ENCODE peak calls at places on chromosomes 1 and 21, in nine cellular contexts. B is A549, N is heart left ventricle, M is breast epithelium, L is stomach, T is IMR-90, R is ovary, Q is adrenal gland, X is tibial nerve. K is an unnamed sample.

GRCh38 chr1:217135569-217135915 is 412.3 kb upstream of the ESRRG start:
- DNase-seq in B (no peak), N (no peak), M (no peak), L (no peak), T (peak), R (no peak), Q (no peak), X (no peak), K (no peak)

GRCh38 chr1:243542726-243543415 is 287.0 kb downstream of the SDCCAG8 start:
- DNase-seq in B (no peak), N (no peak), M (no peak), L (no peak), T (no peak), R (no peak), Q (no peak), X (no peak), K (no peak)

GRCh38 chr1:99481391-99481996 is 164.4 kb upstream of the PALMD start:
- DNase-seq in B (peak), N (peak), M (no peak), L (no peak), T (peak), R (no peak), Q (peak), X (no peak), K (no peak)

GRCh38 chr21:45180289-45180599 is 105.9 kb downstream of the ADARB1 start:
- DNase-seq in B (no peak), N (no peak), M (no peak), L (no peak), T (no peak), R (no peak), Q (no peak), X (no peak), K (no peak)

GRCh38 chr1:233113713-233114028 is 163.3 kb downstream of the NTPCR start:
- DNase-seq in B (no peak), N (no peak), M (no peak), L (no peak), T (no peak), R (no peak), Q (no peak), X (no peak), K (no peak)

GRCh38 chr1:205976708-205977107 is 26.5 kb downstream of the RAB7B start:
- DNase-seq in B (no peak), N (peak), M (no peak), L (no peak), T (peak), R (peak), Q (no peak), X (no peak), K (peak)

GRCh38 chr1:30325085-30325935 is 398.1 kb downstream of the MATN1 start:
- DNase-seq in B (no peak), N (no peak), M (no peak), L (peak), T (no peak), R (no peak), Q (no peak), X (no peak), K (no peak)

GRCh38 chr1:230173176-230173575 is 106.1 kb downstream of the GALNT2 start:
- DNase-seq in B (no peak), N (peak), M (no peak), L (peak), T (no peak), R (no peak), Q (peak), X (no peak), K (peak)

GRCh38 chr1:241310451-241310850 is 46.6 kb downstream of the RGS7 start:
- DNase-seq in B (no peak), N (no peak), M (no peak), L (no peak), T (peak), R (no peak), Q (no peak), X (no peak), K (no peak)

GRCh38 chr1:24236170-24237045 is 49.3 kb upstream of the IFNLR1 start:
- DNase-seq in B (peak), N (no peak), M (no peak), L (peak), T (peak), R (no peak), Q (no peak), X (no peak), K (no peak)

GRCh38 chr1:12369258-12369657 is 139.4 kb downstream of the VPS13D start:
- DNase-seq in B (no peak), N (no peak), M (no peak), L (no peak), T (peak), R (no peak), Q (no peak), X (no peak), K (no peak)

GRCh38 chr1:70103770-70104169 is 101.6 kb downstream of the LRRC40 start:
- DNase-seq in B (no peak), N (no peak), M (no peak), L (no peak), T (no peak), R (no peak), Q (no peak), X (no peak), K (no peak)

GRCh38 chr1:234771642-234772344 is 161.8 kb upstream of the IRF2BP2 start:
- DNase-seq in B (no peak), N (no peak), M (no peak), L (peak), T (no peak), R (no peak), Q (no peak), X (no peak), K (no peak)

GRCh38 chr1:156336242-156336641 is 1.9 kb downstream of the CCT3 start:
- DNase-seq in B (no peak), N (no peak), M (no peak), L (no peak), T (no peak), R (no peak), Q (no peak), X (no peak), K (no peak)

GRCh38 chr1:30990594-30990993 is 74.9 kb downstream of the PUM1 start:
- DNase-seq in B (no peak), N (no peak), M (no peak), L (no peak), T (peak), R (no peak), Q (no peak), X (no peak), K (no peak)

GRCh38 chr1:24683713-24684162 is 40.6 kb downstream of the SRRM1 start:
- DNase-seq in B (peak), N (no peak), M (no peak), L (no peak), T (peak), R (no peak), Q (peak), X (no peak), K (no peak)

GRCh38 chr1:182601416-182601786 is 2.8 kb downstream of the RGS16 start:
- DNase-seq in B (peak), N (peak), M (peak), L (peak), T (peak), R (peak), Q (peak), X (no peak), K (peak)

GRCh38 chr1:16151200-16151708 is 4.6 kb downstream of the EPHA2 start:
- DNase-seq in B (no peak), N (no peak), M (peak), L (no peak), T (peak), R (no peak), Q (no peak), X (no peak), K (no peak)

GRCh38 chr1:27607239-27607804 is 3.4 kb upstream of the AHDC1 start:
- DNase-seq in B (no peak), N (no peak), M (no peak), L (no peak), T (no peak), R (no peak), Q (peak), X (no peak), K (no peak)

GRCh38 chr1:33259879-33260278 is 3.6 kb downstream of the ZNF362 start:
- DNase-seq in B (no peak), N (no peak), M (no peak), L (no peak), T (no peak), R (no peak), Q (no peak), X (no peak), K (no peak)

GRCh38 chr1:244065063-244065788 is 14.1 kb downstream of the ZBTB18 start:
- DNase-seq in B (no peak), N (no peak), M (no peak), L (no peak), T (peak), R (no peak), Q (no peak), X (no peak), K (no peak)

GRCh38 chr1:162292422-162292849 is 84.2 kb downstream of the SPATA46 start:
- DNase-seq in B (no peak), N (no peak), M (no peak), L (no peak), T (peak), R (no peak), Q (no peak), X (no peak), K (no peak)

GRCh38 chr1:77322061-77322900 is 40.5 kb downstream of the AK5 start:
- DNase-seq in B (peak), N (no peak), M (no peak), L (no peak), T (peak), R (no peak), Q (no peak), X (no peak), K (no peak)

GRCh38 chr1:42081475-42081874 is 71.7 kb upstream of the GUCA2B start:
- DNase-seq in B (no peak), N (no peak), M (peak), L (peak), T (no peak), R (no peak), Q (no peak), X (no peak), K (no peak)

GRCh38 chr1:94025383-94026340 is 95.3 kb downstream of the ABCA4 start:
- DNase-seq in B (peak), N (no peak), M (no peak), L (no peak), T (peak), R (no peak), Q (no peak), X (no peak), K (no peak)

GRCh38 chr1:204084247-204084772 is 11.4 kb downstream of the SOX13 start:
- DNase-seq in B (no peak), N (no peak), M (peak), L (peak), T (no peak), R (no peak), Q (no peak), X (no peak), K (peak)

GRCh38 chr1:5709976-5710375 is 282.2 kb downstream of the NPHP4 start:
- DNase-seq in B (no peak), N (no peak), M (no peak), L (no peak), T (no peak), R (no peak), Q (no peak), X (no peak), K (peak)

GRCh38 chr1:169892176-169892818 is 1.4 kb downstream of the SCYL3 start:
- DNase-seq in B (no peak), N (no peak), M (no peak), L (no peak), T (no peak), R (no peak), Q (no peak), X (no peak), K (no peak)

GRCh38 chr1:248631354-248632041 is 3.4 kb downstream of the OR2T11 start:
- DNase-seq in B (no peak), N (no peak), M (no peak), L (no peak), T (no peak), R (no peak), Q (no peak), X (no peak), K (no peak)

GRCh38 chr1:1069061-1069710 is 4.9 kb downstream of the RNF223 start:
- DNase-seq in B (peak), N (peak), M (peak), L (peak), T (peak), R (peak), Q (peak), X (no peak), K (no peak)

GRCh38 chr1:100222428-100222827 is 27.2 kb downstream of the DBT start:
- DNase-seq in B (no peak), N (no peak), M (no peak), L (no peak), T (no peak), R (no peak), Q (no peak), X (no peak), K (no peak)

GRCh38 chr1:2212542-2213491 is 15.3 kb upstream of the SKI start:
- DNase-seq in B (peak), N (peak), M (peak), L (peak), T (peak), R (peak), Q (peak), X (peak), K (peak)

GRCh38 chr1:174912243-174912642 is 87.5 kb upstream of the CACYBP start:
- DNase-seq in B (no peak), N (no peak), M (no peak), L (no peak), T (no peak), R (no peak), Q (no peak), X (no peak), K (no peak)

GRCh38 chr1:117659565-117660264 is 53.9 kb downstream of the TENT5C start:
- DNase-seq in B (no peak), N (no peak), M (no peak), L (no peak), T (no peak), R (no peak), Q (no peak), X (no peak), K (no peak)

GRCh38 chr1:235229868-235230267 is 68.8 kb upstream of the RBM34 start:
- DNase-seq in B (no peak), N (no peak), M (no peak), L (no peak), T (no peak), R (no peak), Q (no peak), X (no peak), K (no peak)

GRCh38 chr1:203671047-203671446 is 44.4 kb downstream of the ATP2B4 start:
- DNase-seq in B (no peak), N (no peak), M (no peak), L (no peak), T (peak), R (no peak), Q (no peak), X (no peak), K (no peak)

DNA sequence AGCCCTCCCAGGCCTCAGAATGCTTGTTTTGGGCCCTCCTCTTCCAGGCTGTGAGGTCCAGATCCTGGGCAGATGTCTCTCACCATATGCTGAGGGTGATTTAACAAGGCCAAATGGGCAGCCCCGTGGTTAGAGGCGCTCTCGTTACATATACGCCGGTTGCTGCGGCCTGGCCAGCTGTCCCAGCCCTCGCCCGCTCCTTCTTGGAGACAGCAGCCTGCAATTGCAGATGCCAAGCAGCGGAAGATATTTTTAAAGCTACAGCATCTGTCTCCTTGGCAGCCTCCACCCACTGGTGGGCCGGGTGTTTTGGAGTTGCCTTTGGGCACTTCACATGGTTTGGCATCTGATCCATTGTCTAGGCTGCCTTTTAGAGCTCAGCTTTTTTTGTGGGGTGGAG is 178.8 kb upstream of the NFIA start:
- DNase-seq in B (no peak), N (peak), M (peak), L (no peak), T (no peak), R (no peak), Q (no peak), X (no peak), K (peak)
- H3K27ac ChIP-seq in B (no peak), N (peak), M (peak), L (peak), T (no peak), R (no peak), Q (no peak), X (peak), K (peak)

DNA sequence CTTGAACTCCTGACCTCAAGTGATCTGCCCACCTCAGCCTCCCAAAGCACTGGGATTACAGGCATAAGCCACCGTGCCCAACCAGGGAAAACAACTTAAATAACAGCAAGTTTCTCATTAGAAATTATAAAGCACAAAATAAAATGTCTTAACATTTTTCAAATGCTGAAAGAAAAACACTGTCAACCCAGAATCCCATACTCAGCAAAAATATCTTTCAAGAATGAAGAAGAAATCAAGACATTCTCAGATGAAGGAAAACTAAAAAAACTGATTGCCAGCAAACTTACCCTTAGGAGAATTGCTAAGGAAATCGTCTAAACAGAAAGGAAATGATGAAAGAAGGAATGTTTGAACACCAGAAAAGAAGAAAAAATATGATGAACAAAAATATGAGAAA is 191.1 kb upstream of the NR5A2 start:
- DNase-seq in B (no peak), N (no peak), M (no peak), L (no peak), T (no peak), R (no peak), Q (no peak), X (no peak), K (no peak)
- TF ChIP-seq POLR2A in B (no peak), N (no peak), M (no peak), L (no peak), T (no peak), R (no peak), Q (no peak), X (no peak), K (no peak)

DNA sequence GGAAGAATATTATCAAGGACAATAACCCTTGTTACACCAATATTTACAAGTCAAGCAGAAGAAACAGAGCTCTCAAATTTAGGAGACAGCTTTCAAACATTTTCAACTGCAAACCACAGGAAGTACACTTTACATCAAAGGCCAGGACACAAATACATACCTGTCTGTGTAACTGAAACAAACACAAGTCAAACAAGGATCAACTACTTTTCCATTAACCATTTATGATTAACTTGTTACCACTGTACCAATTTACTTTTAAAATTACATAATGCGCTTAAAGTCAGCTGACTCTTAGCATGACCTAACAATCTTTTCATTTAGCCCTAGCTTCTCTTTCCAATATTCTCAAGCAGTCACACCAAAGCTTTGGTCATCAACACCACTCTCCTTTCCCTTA is 43.5 kb downstream of the TRIM33 start:
- DNase-seq in B (no peak), N (no peak), M (no peak), L (no peak), T (no peak), R (no peak), Q (no peak), X (no peak), K (no peak)
- H3K27ac ChIP-seq in B (no peak), N (no peak), M (no peak), L (no peak), T (no peak), R (no peak), Q (no peak), X (no peak), K (no peak)

DNA sequence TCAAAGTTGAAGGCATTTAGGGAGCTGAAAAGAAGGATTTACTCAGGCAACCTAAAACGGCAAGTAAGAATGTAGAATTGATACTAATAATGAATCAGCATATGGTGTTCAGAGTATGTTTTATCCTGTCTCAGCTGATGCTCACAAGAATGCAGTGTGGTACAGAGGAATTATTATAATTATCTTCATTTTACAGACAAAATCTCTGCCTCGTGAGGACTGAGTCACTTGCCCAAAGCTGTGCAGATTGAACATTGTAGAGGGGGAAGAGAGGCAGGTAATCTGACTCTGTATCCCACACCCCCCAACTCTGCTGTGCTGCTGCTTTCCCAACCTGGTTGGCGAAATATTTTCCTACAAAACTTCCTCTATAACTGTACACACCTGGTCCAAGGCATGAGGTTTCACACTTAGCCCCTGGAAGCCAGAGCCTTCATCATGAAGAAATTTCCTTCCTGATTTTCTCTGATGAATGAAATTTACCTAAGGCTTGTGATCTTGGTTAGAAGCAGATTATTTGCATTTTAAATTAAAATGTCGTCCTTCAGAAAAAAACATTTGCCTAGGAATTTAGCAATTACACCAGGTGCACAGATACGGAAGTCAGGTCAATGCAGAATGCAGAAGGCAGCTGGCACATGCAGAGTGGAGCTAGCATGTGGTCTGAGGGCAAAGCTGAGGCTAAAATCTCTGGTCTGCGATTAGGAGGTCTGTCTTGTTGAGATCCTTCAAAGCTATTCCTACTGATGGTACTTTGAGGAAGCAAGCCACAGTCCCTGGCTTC is 52.8 kb downstream of the DPT start:
- DNase-seq in B (no peak), N (no peak), M (no peak), L (no peak), T (no peak), R (no peak), Q (no peak), X (no peak), K (no peak)
- TF ChIP-seq POLR2A in B (no peak), N (no peak), M (no peak), L (no peak), T (no peak), R (no peak), Q (no peak), X (no peak), K (no peak)

DNA sequence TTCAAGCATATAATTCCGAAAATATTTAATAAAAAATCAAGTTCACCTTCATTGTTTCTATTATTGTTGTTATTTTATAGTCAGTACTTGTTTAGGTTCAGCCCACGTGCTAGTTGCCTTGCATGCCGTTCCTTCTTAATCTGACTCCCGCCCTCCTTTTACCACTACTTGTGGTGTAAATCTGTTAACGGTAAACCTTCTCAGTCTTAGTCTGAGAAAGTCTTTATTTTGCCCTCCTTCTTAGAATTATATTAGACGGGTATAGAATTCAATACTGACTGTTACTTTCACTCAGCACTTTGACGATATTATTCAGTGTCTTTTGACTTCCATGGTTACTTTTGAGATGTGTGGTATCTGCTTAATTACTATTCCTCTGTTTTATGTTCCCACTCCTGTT is 104.8 kb downstream of the RGL1 start:
- DNase-seq in B (no peak), N (no peak), M (no peak), L (no peak), T (no peak), R (no peak), Q (no peak), X (no peak), K (no peak)
- H3K27ac ChIP-seq in B (no peak), N (no peak), M (no peak), L (no peak), T (no peak), R (no peak), Q (no peak), X (peak), K (peak)

GRCh38 chr21:30391615-30392014 is 4.2 kb upstream of the KRTAP13-1 start:
- DNase-seq in B (no peak), N (no peak), M (no peak), L (no peak), T (no peak), R (no peak), Q (no peak), X (no peak), K (no peak)

GRCh38 chr21:30395731-30396130 is at the start of gene KRTAP13-1:
- DNase-seq in B (no peak), N (no peak), M (no peak), L (no peak), T (no peak), R (no peak), Q (no peak), X (no peak), K (no peak)
- TF ChIP-seq POLR2A in B (no peak), N (no peak), M (no peak), L (no peak), T (no peak), R (no peak), Q (no peak), X (no peak), K (no peak)

K was measured in sigmoid colon.